ENCODE peak calls at places on chromosome 13, in six cellular contexts. U is AG20443; O is stimulated activated CD8-positive, alpha-beta memory T cell treated with anti-CD3 and anti-CD28 coated beads, Interleukin-7, amount 100 ng/mL, for 1 hour; Z is GM20000; D is NCI-H82; K is heart right ventricle. P is an unnamed sample.
A peak's percentile ranks its signal among the peaks of the same experiment; 100 is the strongest.

GRCh38 chr13:110416131-110416584 is 109.1 kb downstream of the COL4A2 start:
- DNase-seq in U (peak; percentile 33), O (no peak), Z (no peak), D (no peak), K (no peak), P (no peak)

GRCh38 chr13:40121711-40122110 is 466.2 kb downstream of the COG6 start:
- DNase-seq in U (no peak), O (no peak), Z (no peak), D (peak; percentile 20), K (no peak), P (no peak)

GRCh38 chr13:100229603-100230002 is 140.7 kb downstream of the PCCA start:
- DNase-seq in U (no peak), O (no peak), Z (no peak), D (no peak), K (no peak), P (no peak)

GRCh38 chr13:109729031-109729870 is 57.1 kb downstream of the IRS2 start:
- DNase-seq in U (no peak), O (no peak), Z (no peak), D (no peak), K (no peak), P (no peak)

GRCh38 chr13:74052402-74052928 is 81.7 kb downstream of the KLF12 start:
- DNase-seq in U (no peak), O (no peak), Z (no peak), D (no peak), K (no peak), P (no peak)

GRCh38 chr13:75779393-75779792 is 143.3 kb downstream of the LMO7 start:
- DNase-seq in U (no peak), O (no peak), Z (no peak), D (no peak), K (no peak), P (no peak)

GRCh38 chr13:23180711-23181110 is at the start of gene SGCG:
- DNase-seq in U (peak; percentile 69), O (no peak), Z (no peak), D (no peak), K (no peak), P (no peak)

GRCh38 chr13:75908137-75908536 is 272.0 kb downstream of the LMO7 start:
- DNase-seq in U (no peak), O (no peak), Z (no peak), D (peak; percentile 84), K (peak; percentile 50), P (no peak)

GRCh38 chr13:20064128-20064527 is 96.7 kb downstream of the GJA3 start:
- DNase-seq in U (no peak), O (no peak), Z (no peak), D (no peak), K (no peak), P (no peak)

GRCh38 chr13:89687066-89687465 is 1660.4 kb upstream of the MIR17HG start:
- DNase-seq in U (no peak), O (no peak), Z (no peak), D (peak; percentile 53), K (no peak), P (no peak)

GRCh38 chr13:24890256-24890655 is 126.3 kb downstream of the RNF17 start:
- DNase-seq in U (no peak), O (no peak), Z (no peak), D (no peak), K (no peak), P (no peak)

GRCh38 chr13:47459512-47459911 is 541.6 kb downstream of the SUCLA2 start:
- DNase-seq in U (peak; percentile 15), O (no peak), Z (no peak), D (peak; percentile 23), K (no peak), P (no peak)

GRCh38 chr13:94707400-94708021 is 4.8 kb downstream of the SOX21 start:
- DNase-seq in U (no peak), O (no peak), Z (peak; percentile 38), D (peak; percentile 75), K (no peak), P (no peak)

GRCh38 chr13:113943821-113944565 is 29.9 kb downstream of the C13orf46 start:
- DNase-seq in U (no peak), O (no peak), Z (no peak), D (no peak), K (no peak), P (no peak)

GRCh38 chr13:78326608-78327007 is 276.7 kb downstream of the POU4F1 start:
- DNase-seq in U (no peak), O (no peak), Z (no peak), D (peak; percentile 18), K (no peak), P (no peak)

GRCh38 chr13:19572280-19572679 is 10.9 kb upstream of the TPTE2 start:
- DNase-seq in U (no peak), O (no peak), Z (no peak), D (no peak), K (no peak), P (no peak)

GRCh38 chr13:101706651-101707050 is 254.2 kb downstream of the ITGBL1 start:
- DNase-seq in U (peak; percentile 90), O (no peak), Z (no peak), D (no peak), K (no peak), P (no peak)

GRCh38 chr13:63409791-63410351 is 1994.2 kb upstream of the PCDH20 start:
- DNase-seq in U (no peak), O (no peak), Z (no peak), D (no peak), K (no peak), P (no peak)

P was measured in T follicular helper cell.